ENCODE peak calls at places on chromosomes 6 and 20, in five cellular contexts. B is mucosa of descending colon, J is cardiac muscle cell, T is left ventricle myocardium inferior, S is heart right ventricle. X is an unnamed sample.

GRCh38 chr20:62874745-62875344 is 13.2 kb upstream of the TCFL5 start:
- DNase-seq in T (no peak), B (no peak), S (no peak), J (no peak), X (no peak)

GRCh38 chr6:88177961-88178464 is 11.9 kb upstream of the CNR1 start:
- DNase-seq in S (no peak), J (no peak), T (no peak), B (no peak), X (peak)

GRCh38 chr20:9878096-9878495 is 39.2 kb upstream of the PAK5 start:
- DNase-seq in J (no peak), B (no peak), S (no peak), T (no peak), X (no peak)

GRCh38 chr20:49610701-49611538 is 43.0 kb upstream of the PTGIS start:
- DNase-seq in J (peak), S (peak), T (peak), B (peak), X (no peak)

GRCh38 chr20:32528291-32528891 is 56.7 kb downstream of the NOL4L start:
- DNase-seq in B (no peak), J (peak), T (peak), S (peak), X (no peak)

GRCh38 chr20:51487525-51488279 is 54.8 kb downstream of the NFATC2 start:
- DNase-seq in B (no peak), J (no peak), S (no peak), T (no peak), X (no peak)

GRCh38 chr20:47117325-47117724 is 222.7 kb downstream of the EYA2 start:
- DNase-seq in B (no peak), J (no peak), S (no peak), T (no peak), X (no peak)

GRCh38 chr20:44247676-44248419 is 740 bp downstream of the GDAP1L1 start:
- DNase-seq in T (peak), J (peak), S (peak), B (no peak), X (no peak)

GRCh38 chr20:49538950-49539349 is 29.0 kb downstream of the PTGIS start:
- DNase-seq in B (no peak), J (no peak), S (no peak), T (no peak), X (no peak)

GRCh38 chr6:111894272-111894671 is 21.0 kb upstream of the FYN start:
- DNase-seq in B (no peak), T (no peak), J (no peak), S (no peak), X (no peak)

GRCh38 chr6:111012143-111012452 is 30.3 kb downstream of the RPF2 start:
- DNase-seq in J (no peak), B (no peak), T (no peak), S (no peak), X (no peak)

GRCh38 chr6:109978174-109979032 is at the start of gene GPR6:
- DNase-seq in S (peak), B (peak), J (peak), T (peak), X (no peak)

GRCh38 chr20:3173582-3174441 is 463 bp upstream of the LZTS3 start:
- DNase-seq in J (peak), T (peak), S (peak), B (peak), X (peak)
- TF ChIP-seq CTCF in J (peak), T (peak), S (no peak), B (no peak), X (peak)

DNA sequence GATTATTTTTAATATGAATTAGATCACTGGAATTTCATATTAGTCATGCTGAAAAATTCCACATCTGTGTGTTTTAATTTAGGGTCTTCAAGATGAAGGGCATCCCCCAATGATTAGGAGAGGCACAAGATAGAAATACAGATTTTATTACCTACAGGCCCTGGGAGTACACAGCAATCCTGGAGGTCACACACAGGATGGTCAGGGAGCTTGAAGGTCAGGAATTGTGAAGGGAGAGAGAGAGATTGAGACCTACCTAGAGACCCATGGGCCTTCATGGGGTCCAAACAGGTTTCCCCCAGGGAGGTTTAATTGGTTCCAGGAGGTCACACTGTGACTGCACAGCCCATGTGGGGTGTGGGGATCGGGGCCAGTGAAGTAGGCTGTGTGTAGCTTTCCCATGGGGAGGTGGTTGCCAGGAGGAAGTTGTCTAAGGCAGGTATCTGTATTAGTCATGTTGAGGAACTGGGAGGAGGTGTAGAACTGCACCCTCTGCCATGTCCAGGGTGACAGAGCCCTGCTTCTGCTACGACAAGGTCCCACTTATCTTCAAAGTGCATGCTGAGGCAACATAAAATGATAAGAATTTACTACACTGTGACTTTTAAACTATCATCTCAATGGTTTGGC is 18.3 kb downstream of the SNX9 start:
- DNase-seq in S (no peak), B (peak), T (no peak), J (no peak), X (peak)
- H3K4me3 ChIP-seq in S (no peak), B (no peak), T (no peak), J (no peak), X (no peak)

DNA sequence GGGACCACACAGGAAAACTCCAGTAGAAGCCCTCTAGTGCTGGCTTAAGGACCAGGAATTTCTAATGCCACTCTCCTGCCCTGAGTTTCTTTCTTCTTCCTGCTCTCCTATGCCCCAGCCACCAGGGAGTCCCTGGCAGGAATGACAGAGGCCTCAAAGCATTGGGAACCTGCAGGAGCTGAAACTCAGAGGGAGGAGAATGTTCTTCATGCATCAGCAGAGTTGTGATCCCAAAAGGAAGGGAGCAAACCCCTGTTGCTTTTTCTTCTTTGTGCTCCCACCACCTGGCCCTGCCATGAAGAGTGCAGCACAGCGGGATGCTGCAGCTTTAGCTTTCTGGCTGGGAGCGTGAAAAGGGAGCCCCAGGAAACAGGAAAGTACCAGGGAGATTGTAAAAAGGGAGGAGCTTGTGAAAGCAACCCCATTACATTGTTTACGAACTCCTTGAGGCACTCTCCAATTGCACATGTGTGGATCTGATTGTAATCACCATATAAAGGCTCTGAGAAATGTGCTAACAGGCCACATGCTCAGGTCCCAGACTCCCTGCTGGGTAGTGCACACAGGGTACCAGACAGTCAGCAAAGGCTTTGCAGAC is 34.7 kb upstream of the FKBP1A start:
- DNase-seq in S (no peak), T (no peak), J (no peak), B (no peak), X (no peak)
- TF ChIP-seq CTCF in S (no peak), T (no peak), J (no peak), B (no peak), X (no peak)

GRCh38 chr6:141483561-141484061 is 649.1 kb upstream of the GJE1 start:
- DNase-seq in S (no peak), B (no peak), J (no peak), T (no peak), X (peak)
- H3K4me3 ChIP-seq in S (no peak), B (no peak), J (no peak), T (peak), X (peak)

GRCh38 chr6:152078804-152079203 is 271.3 kb downstream of the ESR1 start:
- DNase-seq in B (no peak), J (no peak), S (no peak), T (no peak), X (no peak)
- TF ChIP-seq CTCF in B (no peak), J (no peak), S (no peak), T (no peak), X (no peak)

DNA sequence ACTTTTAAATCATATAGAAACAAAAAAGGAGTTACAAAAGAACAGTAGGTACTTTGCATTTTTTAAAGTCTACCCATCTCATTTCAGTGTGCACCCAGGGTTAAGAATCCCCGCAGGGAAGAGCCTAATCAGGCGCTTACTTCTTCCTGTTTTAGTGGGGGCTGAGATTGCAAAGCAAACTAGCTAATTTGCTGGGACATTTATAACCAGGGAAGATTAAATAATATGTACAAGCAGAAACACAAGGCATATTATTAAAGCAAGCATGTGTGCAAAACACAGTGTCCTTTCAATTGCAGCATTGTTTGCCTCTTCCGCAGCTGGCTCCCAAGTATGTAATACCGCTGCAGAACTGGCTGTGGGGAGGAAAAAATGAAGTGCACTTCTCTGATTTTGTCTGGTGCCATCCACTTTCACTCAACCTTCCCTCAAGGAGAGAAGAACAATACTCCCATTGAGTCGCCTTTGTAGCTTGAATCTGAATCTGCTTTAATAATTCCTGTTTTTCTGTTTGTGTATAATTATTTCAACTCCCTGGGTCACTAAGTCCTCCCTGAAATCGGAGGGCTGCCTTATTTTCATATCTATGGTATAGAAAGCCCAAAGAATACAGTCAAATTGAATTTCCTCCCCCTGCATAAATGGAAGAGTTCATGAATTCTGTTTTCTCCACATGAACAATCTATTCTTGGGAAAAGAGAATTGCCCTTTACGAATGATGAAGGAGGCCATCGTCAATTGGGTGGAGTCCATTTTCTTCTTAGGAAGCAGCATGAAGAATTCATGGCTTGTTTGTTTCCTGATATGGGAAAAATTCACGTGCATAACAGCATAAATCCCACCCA is 23.3 kb upstream of the BCAS1 start:
- DNase-seq in B (no peak), J (no peak), T (no peak), S (no peak), X (no peak)
- H3K4me3 ChIP-seq in B (no peak), J (no peak), T (no peak), S (no peak), X (no peak)